ENCODE peak calls at places on chromosomes 3 and 15, in ten cellular contexts. J is smooth muscle cell of the brain vasculature; P is activated gamma-delta T cell treated with Interleukin-2 at 50 U/mL for 16 hours; V is cardiac septum; A is cardiac fibroblast; T is cardiac muscle cell; R is putamen; H is activated CD8-positive, alpha-beta T cell treated with anti-CD3 and anti-CD28 coated beads for 36 hours; Z is lung microvascular endothelial cell; Y is ACHN. L is an unnamed sample.

GRCh38 chr15:29071907-29072273 is 186.1 kb downstream of the APBA2 start:
- DNase-seq in J (no peak), V (no peak), R (no peak), A (no peak), Z (no peak), H (no peak), P (no peak), Y (no peak), T (no peak), L (no peak)

GRCh38 chr15:34122771-34123183 is 20.9 kb downstream of the PGBD4 start:
- DNase-seq in R (no peak), T (no peak), Y (no peak), P (no peak), V (no peak), A (peak), Z (peak), J (peak), H (no peak), L (no peak)

GRCh38 chr3:52223449-52224408 is 1.7 kb downstream of the TLR9 start:
- DNase-seq in Y (no peak), Z (no peak), V (peak), H (no peak), A (no peak), J (no peak), T (no peak), P (no peak), R (no peak), L (no peak)

GRCh38 chr15:31379042-31379441 is 52.4 kb downstream of the KLF13 start:
- DNase-seq in Z (no peak), R (no peak), A (no peak), J (no peak), H (peak), T (no peak), Y (no peak), V (no peak), P (no peak), L (no peak)

GRCh38 chr3:4723921-4724698 is 231.0 kb downstream of the ITPR1 start:
- DNase-seq in H (no peak), R (no peak), T (no peak), P (no peak), Z (no peak), V (no peak), J (no peak), A (no peak), Y (no peak), L (no peak)

GRCh38 chr3:173789530-173789929 is 392.0 kb downstream of the NLGN1 start:
- DNase-seq in J (no peak), R (no peak), T (no peak), Y (no peak), V (no peak), A (peak), Z (peak), P (no peak), H (no peak), L (no peak)

GRCh38 chr3:138186216-138186615 is 885 bp upstream of the ARMC8 start:
- DNase-seq in P (no peak), R (no peak), V (no peak), H (no peak), Z (no peak), Y (no peak), J (no peak), T (no peak), A (peak), L (no peak)

GRCh38 chr15:48527517-48527916 is 118.0 kb downstream of the FBN1 start:
- DNase-seq in R (no peak), V (no peak), Z (no peak), J (no peak), T (no peak), Y (no peak), P (no peak), H (no peak), A (no peak), L (no peak)

GRCh38 chr3:14762701-14763100 is 56.1 kb upstream of the FGD5 start:
- DNase-seq in H (no peak), J (no peak), T (no peak), P (no peak), Z (no peak), R (no peak), Y (no peak), A (no peak), V (no peak), L (no peak)